ENCODE peak calls at places on chromosomes 5 and 9, in five cellular contexts. N, B, D, J and Z are unnamed samples.

GRCh38 chr5:81303563-81303962 is 2.2 kb downstream of the ZCCHC9 start:
- DNase-seq in B (peak), N (peak), J (no peak), D (peak), Z (no peak)

GRCh38 chr5:16776611-16777251 is 159.4 kb downstream of the MYO10 start:
- DNase-seq in J (no peak), D (no peak), N (no peak), B (no peak), Z (no peak)

GRCh38 chr5:131814990-131815389 is 18.2 kb upstream of the FNIP1 start:
- DNase-seq in B (no peak), J (no peak), N (peak), D (peak), Z (no peak)

GRCh38 chr9:132663120-132663519 is 6.7 kb downstream of the DDX31 start:
- DNase-seq in J (no peak), N (no peak), D (no peak), B (no peak), Z (no peak)

GRCh38 chr9:77764894-77765780 is 117.0 kb upstream of the GNA14 start:
- DNase-seq in N (no peak), D (no peak), B (peak), J (no peak), Z (no peak)

GRCh38 chr5:93395010-93395409 is 186.0 kb downstream of the NR2F1-AS1 start:
- DNase-seq in N (peak), D (no peak), B (no peak), J (no peak), Z (no peak)

GRCh38 chr9:129716091-129716490 is 36.8 kb downstream of the PTGES start:
- DNase-seq in B (no peak), N (no peak), D (no peak), J (no peak), Z (no peak)

GRCh38 chr9:21943464-21943863 is 50.7 kb downstream of the CDKN2A start:
- DNase-seq in B (no peak), D (no peak), N (no peak), J (no peak), Z (no peak)

GRCh38 chr5:149371296-149371962 is 7.7 kb downstream of the IL17B start:
- DNase-seq in J (peak), B (no peak), D (no peak), N (peak), Z (peak)

GRCh38 chr5:106121972-106122605 is 1548.6 kb downstream of the EFNA5 start:
- DNase-seq in B (no peak), D (peak), N (peak), J (no peak), Z (peak)

GRCh38 chr5:55927861-55928655 is 66.7 kb downstream of the IL6ST start:
- DNase-seq in N (no peak), B (no peak), D (no peak), J (no peak), Z (no peak)

GRCh38 chr9:98057095-98057799 is 715 bp downstream of the NANS start:
- DNase-seq in B (no peak), N (no peak), J (no peak), D (no peak), Z (peak)

GRCh38 chr5:55154893-55155292 is 5.1 kb upstream of the GPX8 start:
- DNase-seq in J (no peak), N (no peak), D (no peak), B (peak), Z (no peak)

GRCh38 chr5:181223729-181224389 is 778 bp downstream of the TRIM41 start:
- DNase-seq in D (no peak), B (no peak), J (no peak), N (no peak), Z (peak)

GRCh38 chr9:3751125-3751758 is 225.4 kb upstream of the RFX3 start:
- DNase-seq in B (peak), D (peak), N (peak), J (no peak), Z (no peak)

GRCh38 chr5:4893063-4893744 is 246.9 kb upstream of the ADAMTS16 start:
- DNase-seq in D (no peak), N (no peak), J (no peak), B (no peak), Z (no peak)

GRCh38 chr9:37253377-37253937 is 133.1 kb downstream of the ZCCHC7 start:
- DNase-seq in D (no peak), N (no peak), J (no peak), B (no peak), Z (no peak)

GRCh38 chr9:116959775-116960174 is 272.7 kb downstream of the TRIM32 start:
- DNase-seq in J (no peak), N (peak), B (no peak), D (peak), Z (no peak)

GRCh38 chr5:25850581-25850980 is 1187.8 kb downstream of the CDH9 start:
- DNase-seq in B (no peak), J (no peak), D (no peak), N (no peak), Z (no peak)

GRCh38 chr5:77146896-77147295 is 59.8 kb upstream of the ZBED3 start:
- DNase-seq in D (no peak), B (no peak), J (no peak), N (no peak), Z (no peak)

GRCh38 chr9:3894764-3895163 is 369.0 kb upstream of the RFX3 start:
- DNase-seq in B (peak), D (no peak), N (peak), J (no peak), Z (no peak)

GRCh38 chr9:91515074-91515687 is 91.5 kb upstream of the NFIL3 start:
- DNase-seq in D (peak), J (no peak), B (peak), N (peak), Z (peak)

GRCh38 chr5:116575635-116576042 is 1.0 kb upstream of the SEMA6A start:
- DNase-seq in B (no peak), J (no peak), D (no peak), N (no peak), Z (no peak)

GRCh38 chr5:96569332-96569731 is 92.8 kb upstream of the CAST start:
- DNase-seq in D (no peak), B (no peak), J (no peak), N (no peak), Z (peak)

GRCh38 chr9:128550770-128551651 is 1.4 kb upstream of the SPTAN1 start:
- DNase-seq in D (no peak), N (peak), B (no peak), J (no peak), Z (peak)

GRCh38 chr5:151909628-151910027 is 15.0 kb downstream of the GLRA1 start:
- DNase-seq in J (no peak), B (no peak), N (no peak), D (no peak), Z (no peak)

GRCh38 chr9:21155501-21155900 is 11.0 kb downstream of the IFNA21 start:
- DNase-seq in N (peak), D (no peak), J (no peak), B (no peak), Z (no peak)

GRCh38 chr5:90434116-90434714 is 24.7 kb upstream of the CETN3 start:
- DNase-seq in J (no peak), D (no peak), N (peak), B (no peak), Z (peak)

GRCh38 chr9:5820425-5820824 is 12.5 kb downstream of the ERMP1 start:
- DNase-seq in D (no peak), B (no peak), J (no peak), N (no peak), Z (no peak)

GRCh38 chr9:35811364-35812024 is 568 bp downstream of the SPAG8 start:
- DNase-seq in B (no peak), N (peak), J (no peak), D (no peak), Z (no peak)

GRCh38 chr5:132090107-132090506 is 16.5 kb downstream of the CSF2 start:
- DNase-seq in J (no peak), D (peak), N (peak), B (peak), Z (peak)

GRCh38 chr5:83476470-83476817 is 4.9 kb downstream of the VCAN start:
- DNase-seq in N (no peak), D (no peak), J (no peak), B (no peak), Z (peak)

GRCh38 chr5:83473344-83474169 is 2.0 kb downstream of the VCAN start:
- DNase-seq in N (peak), D (peak), B (peak), J (no peak), Z (peak)

GRCh38 chr5:83474170-83474796 is 2.7 kb downstream of the VCAN start:
- DNase-seq in J (no peak), B (peak), N (peak), D (peak), Z (peak)

GRCh38 chr5:83475540-83476469 is 4.3 kb downstream of the VCAN start:
- DNase-seq in B (peak), D (peak), N (no peak), J (no peak), Z (no peak)

GRCh38 chr5:83474986-83475385 is 3.4 kb downstream of the VCAN start:
- DNase-seq in N (no peak), J (no peak), B (no peak), D (no peak), Z (peak)
- H3K4me3 ChIP-seq in N (peak), J (no peak), B (peak), D (peak), Z (peak)

GRCh38 chr9:76619645-76620044 is 144.6 kb upstream of the PCA3 start:
- DNase-seq in D (no peak), J (no peak), N (no peak), B (no peak), Z (no peak)
- H3K4me3 ChIP-seq in D (no peak), J (no peak), N (no peak), B (no peak), Z (no peak)

GRCh38 chr5:144377207-144377606 is 206.5 kb downstream of the KCTD16 start:
- DNase-seq in B (no peak), J (no peak), D (no peak), N (no peak), Z (no peak)
- H3K4me3 ChIP-seq in B (no peak), J (no peak), D (no peak), N (no peak), Z (no peak)

GRCh38 chr5:51389582-51390463 is 6.6 kb downstream of the ISL1 start:
- DNase-seq in J (no peak), N (no peak), B (no peak), D (no peak), Z (no peak)
- H3K4me3 ChIP-seq in J (no peak), N (no peak), B (no peak), D (peak), Z (no peak)

GRCh38 chr9:88767504-88767790 is 223.8 kb upstream of the S1PR3 start:
- DNase-seq in J (no peak), D (no peak), N (no peak), B (no peak), Z (no peak)
- H3K4me3 ChIP-seq in J (no peak), D (no peak), N (no peak), B (no peak), Z (no peak)

GRCh38 chr9:121649476-121650219 is 1.8 kb upstream of the DAB2IP start:
- DNase-seq in B (no peak), N (no peak), J (no peak), D (no peak), Z (no peak)
- H3K4me3 ChIP-seq in B (no peak), N (no peak), J (no peak), D (no peak), Z (no peak)